ENCODE peak calls at places on chromosome 11, in seven cellular contexts. M, A, S, E, G, U and J are unnamed samples.

GRCh38 chr11:299081-299891 is at the start of gene IFITM5:
- DNase-seq in M (no peak), A (no peak), S (no peak), E (no peak), G (no peak), U (no peak), J (no peak)

GRCh38 chr11:21174781-21175180 is 505.4 kb downstream of the NELL1 start:
- DNase-seq in M (no peak), A (no peak), S (no peak), E (no peak), G (no peak), U (no peak), J (no peak)

GRCh38 chr11:32118025-32118974 is 27.4 kb downstream of the RCN1 start:
- DNase-seq in M (no peak), A (no peak), S (no peak), E (no peak), G (peak), U (no peak), J (no peak)

GRCh38 chr11:6576471-6577373 is 26.7 kb downstream of the RRP8 start:
- DNase-seq in M (no peak), A (no peak), S (peak), E (no peak), G (peak), U (no peak), J (no peak)

GRCh38 chr11:16604784-16605439 is 133.5 kb upstream of the C11orf58 start:
- DNase-seq in M (no peak), A (peak), S (no peak), E (peak), G (no peak), U (peak), J (no peak)

GRCh38 chr11:94141511-94142307 is 13.1 kb downstream of the PANX1 start:
- DNase-seq in M (no peak), A (no peak), S (no peak), E (no peak), G (no peak), U (no peak), J (no peak)

GRCh38 chr11:35529971-35530495 is 4.6 kb upstream of the PAMR1 start:
- DNase-seq in M (peak), A (peak), S (peak), E (no peak), G (peak), U (no peak), J (no peak)

GRCh38 chr11:62544521-62545436 is 1.8 kb downstream of the AHNAK start:
- DNase-seq in M (no peak), A (no peak), S (no peak), E (peak), G (peak), U (peak), J (no peak)

DNA sequence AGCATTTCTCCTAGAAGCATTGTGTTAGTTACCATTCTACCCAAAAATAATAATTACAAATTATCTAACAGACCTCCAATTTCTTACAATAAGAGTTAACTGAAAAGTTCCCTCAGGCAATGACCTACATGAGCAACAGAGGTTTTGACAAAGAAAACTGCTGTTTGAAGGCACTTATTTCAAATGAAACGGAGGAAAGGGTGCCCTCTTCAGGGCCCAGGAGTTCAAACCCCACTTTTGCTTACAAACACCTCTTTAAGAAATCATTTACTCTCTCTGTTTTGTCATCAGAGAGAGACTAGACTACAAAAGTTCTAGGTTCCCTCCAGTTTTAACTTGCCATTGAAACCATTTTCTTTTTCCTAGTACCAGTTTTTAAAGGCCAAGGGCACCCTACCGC is 56.7 kb downstream of the AMBRA1 start:
- DNase-seq in M (no peak), A (no peak), S (no peak), E (no peak), G (peak), U (no peak), J (no peak)
- TF ChIP-seq CTCF in M (peak), A (no peak), S (peak), E (no peak), G (peak), U (peak), J (no peak)

DNA sequence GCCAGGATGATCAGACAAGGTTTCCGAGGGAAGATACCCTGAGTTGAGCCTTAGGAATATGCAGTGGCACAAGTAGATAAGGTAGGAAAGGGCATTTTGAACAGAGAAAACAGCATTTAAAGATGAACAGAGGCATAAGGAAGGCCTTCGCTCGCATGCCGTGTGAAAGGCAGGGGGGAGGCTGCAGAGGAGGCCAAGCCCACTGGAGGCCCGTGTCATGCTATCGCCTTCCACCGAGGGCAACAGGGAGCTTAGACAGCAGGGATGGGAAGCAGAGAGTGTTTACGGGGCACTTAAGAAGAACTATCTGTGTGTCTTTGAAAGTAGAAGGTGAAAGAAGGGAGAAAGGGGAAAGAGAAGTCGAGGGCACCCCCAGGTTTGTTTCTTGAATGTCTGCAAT is 148.3 kb downstream of the PKNOX2 start:
- DNase-seq in M (no peak), A (no peak), S (no peak), E (no peak), G (no peak), U (no peak), J (no peak)
- TF ChIP-seq CTCF in M (no peak), A (no peak), S (no peak), E (no peak), G (no peak), U (no peak), J (no peak)

GRCh38 chr11:108786281-108786990 is 121.6 kb downstream of the DDX10 start:
- DNase-seq in M (no peak), A (no peak), S (no peak), E (no peak), G (no peak), U (no peak), J (no peak)
- TF ChIP-seq CTCF in M (no peak), A (no peak), S (no peak), E (no peak), G (no peak), U (no peak), J (no peak)

DNA sequence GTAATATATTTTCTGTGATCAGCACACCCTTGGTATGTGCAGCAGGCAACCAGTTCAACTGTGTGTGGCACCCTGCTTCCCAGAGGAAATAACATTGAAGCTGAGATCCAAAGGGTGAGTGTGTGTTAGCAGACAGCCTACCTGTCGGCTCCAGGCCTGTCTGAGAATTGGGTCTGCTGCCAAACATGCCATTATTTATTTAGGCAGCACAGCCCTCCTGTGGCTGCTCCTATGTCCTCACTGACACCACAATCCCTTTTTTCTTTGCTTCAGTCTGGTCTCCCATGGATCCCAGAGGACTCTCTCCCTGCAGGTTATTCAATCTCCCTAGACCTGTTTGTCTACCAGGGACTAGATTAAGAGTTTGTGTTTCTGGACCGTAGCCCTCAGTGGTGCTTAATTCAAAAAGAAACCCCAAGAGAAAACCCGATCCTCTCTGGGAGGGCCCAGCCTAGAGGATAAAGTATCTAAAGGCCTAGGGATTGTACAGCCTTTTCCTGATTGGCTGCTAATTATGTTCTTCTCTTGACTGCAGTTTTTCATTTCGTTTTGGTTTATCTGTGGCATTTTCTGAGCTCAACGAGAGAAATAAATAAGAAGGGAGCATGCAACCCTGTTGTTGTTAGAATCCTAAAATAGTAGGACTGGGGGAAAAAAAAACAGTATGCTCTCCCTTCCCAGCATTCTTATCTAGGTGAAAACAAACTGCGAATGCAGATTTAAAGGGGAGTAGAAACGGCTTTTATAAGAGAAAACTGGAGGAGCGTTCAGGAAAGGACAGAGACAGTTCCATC is 24.1 kb downstream of the KCNE3 start:
- DNase-seq in M (no peak), A (no peak), S (peak), E (peak), G (peak), U (peak), J (no peak)
- TF ChIP-seq CTCF in M (no peak), A (no peak), S (peak), E (no peak), G (no peak), U (peak), J (no peak)

GRCh38 chr11:58957922-58958321 is 18.6 kb downstream of the GLYATL1 start:
- DNase-seq in M (no peak), A (no peak), S (no peak), E (no peak), G (peak), U (no peak), J (no peak)

GRCh38 chr11:58963551-58964075 is 24.3 kb downstream of the GLYATL1 start:
- DNase-seq in M (peak), A (no peak), S (peak), E (no peak), G (peak), U (no peak), J (no peak)

GRCh38 chr11:58958500-58958899 is 19.2 kb downstream of the GLYATL1 start:
- DNase-seq in M (no peak), A (no peak), S (no peak), E (peak), G (peak), U (no peak), J (no peak)
- TF ChIP-seq CTCF in M (peak), A (peak), S (no peak), E (peak), G (peak), U (no peak), J (no peak)

GRCh38 chr11:17934194-17934593 is 78.7 kb downstream of the SERGEF start:
- DNase-seq in M (no peak), A (no peak), S (no peak), E (no peak), G (no peak), U (no peak), J (no peak)

GRCh38 chr11:17939542-17939941 is 73.3 kb downstream of the SERGEF start:
- DNase-seq in M (no peak), A (no peak), S (no peak), E (no peak), G (no peak), U (no peak), J (no peak)

GRCh38 chr11:17932472-17932871 is 80.4 kb downstream of the SERGEF start:
- DNase-seq in M (no peak), A (no peak), S (no peak), E (no peak), G (no peak), U (no peak), J (no peak)

GRCh38 chr11:17933710-17934109 is 79.1 kb downstream of the SERGEF start:
- DNase-seq in M (no peak), A (no peak), S (no peak), E (no peak), G (no peak), U (no peak), J (no peak)

GRCh38 chr11:17936790-17937189 is 76.1 kb downstream of the SERGEF start:
- DNase-seq in M (no peak), A (no peak), S (no peak), E (no peak), G (no peak), U (no peak), J (no peak)
- TF ChIP-seq CTCF in M (no peak), A (no peak), S (no peak), E (no peak), G (no peak), U (no peak), J (no peak)

GRCh38 chr11:102457865-102458264 is 5.3 kb upstream of the TMEM123 start:
- DNase-seq in M (no peak), A (no peak), S (no peak), E (no peak), G (no peak), U (no peak), J (no peak)
- TF ChIP-seq CTCF in M (no peak), A (no peak), S (no peak), E (no peak), G (no peak), U (no peak), J (no peak)

GRCh38 chr11:37926772-37927171 is 1328.7 kb upstream of the RAG2 start:
- DNase-seq in M (no peak), A (no peak), S (no peak), E (no peak), G (no peak), U (no peak), J (no peak)
- TF ChIP-seq CTCF in M (no peak), A (no peak), S (no peak), E (no peak), G (no peak), U (no peak), J (no peak)

GRCh38 chr11:18270102-18270501 is 4.0 kb downstream of the SAA1 start:
- DNase-seq in M (no peak), A (no peak), S (no peak), E (no peak), G (no peak), U (no peak), J (no peak)
- TF ChIP-seq CTCF in M (no peak), A (no peak), S (no peak), E (no peak), G (no peak), U (no peak), J (no peak)

GRCh38 chr11:117818036-117818858 is 6.3 kb downstream of the FXYD2 start:
- DNase-seq in M (no peak), A (no peak), S (no peak), E (no peak), G (no peak), U (no peak), J (no peak)
- TF ChIP-seq CTCF in M (no peak), A (peak), S (no peak), E (no peak), G (no peak), U (no peak), J (no peak)